ENCODE peak calls at places on chromosomes 4 and X, in nine cellular contexts. One of them, this sample, is unnamed.

GRCh38 chr4:107600993-107601392 is 119.0 kb downstream of the PAPSS1 start:
- DNase-seq in fibroblast of lung: no peak
- DNase-seq in GM23248: peak; percentile 2
- DNase-seq in psoas muscle: no peak
- DNase-seq in stomach: no peak
- DNase-seq in GM23338: no peak
- DNase-seq in astrocyte: peak; percentile 17
- DNase-seq in tibial artery: no peak
- DNase-seq in SK-N-SH: no peak
- DNase-seq in this sample: no peak

GRCh38 chrX:134932528-134933217 is 58.1 kb upstream of the SMIM10 start:
- DNase-seq in astrocyte: peak; percentile 90
- DNase-seq in fibroblast of lung: peak; percentile 41
- DNase-seq in stomach: no peak
- DNase-seq in psoas muscle: no peak
- DNase-seq in tibial artery: no peak
- DNase-seq in GM23338: no peak
- DNase-seq in GM23248: peak; percentile 73
- DNase-seq in SK-N-SH: no peak
- DNase-seq in this sample: peak; percentile 66

GRCh38 chrX:118677318-118677717 is 50.1 kb upstream of the IL13RA1 start:
- DNase-seq in fibroblast of lung: no peak
- DNase-seq in GM23338: no peak
- DNase-seq in astrocyte: no peak
- DNase-seq in psoas muscle: no peak
- DNase-seq in tibial artery: no peak
- DNase-seq in stomach: no peak
- DNase-seq in GM23248: no peak
- DNase-seq in SK-N-SH: no peak
- DNase-seq in this sample: no peak

GRCh38 chr4:140732780-140733179 is 23.4 kb downstream of the TBC1D9 start:
- DNase-seq in GM23248: no peak
- DNase-seq in SK-N-SH: no peak
- DNase-seq in astrocyte: no peak
- DNase-seq in GM23338: no peak
- DNase-seq in fibroblast of lung: no peak
- DNase-seq in stomach: no peak
- DNase-seq in tibial artery: no peak
- DNase-seq in psoas muscle: no peak
- DNase-seq in this sample: no peak

GRCh38 chrX:40402771-40403533 is 177.8 kb upstream of the ATP6AP2 start:
- DNase-seq in GM23338: no peak
- DNase-seq in GM23248: peak; percentile 74
- DNase-seq in SK-N-SH: no peak
- DNase-seq in tibial artery: peak; percentile 34
- DNase-seq in stomach: no peak
- DNase-seq in fibroblast of lung: peak; percentile 32
- DNase-seq in psoas muscle: peak; percentile 61
- DNase-seq in astrocyte: peak; percentile 37
- DNase-seq in this sample: no peak

GRCh38 chrX:8867454-8867853 is 66.3 kb upstream of the FAM9A start:
- DNase-seq in stomach: no peak
- DNase-seq in SK-N-SH: no peak
- DNase-seq in fibroblast of lung: peak; percentile 44
- DNase-seq in astrocyte: no peak
- DNase-seq in GM23248: peak; percentile 44
- DNase-seq in psoas muscle: no peak
- DNase-seq in tibial artery: no peak
- DNase-seq in GM23338: no peak
- DNase-seq in this sample: no peak

GRCh38 chrX:38717871-38718270 is 83.4 kb upstream of the MID1IP1 start:
- DNase-seq in SK-N-SH: peak; percentile 32
- DNase-seq in tibial artery: no peak
- DNase-seq in astrocyte: no peak
- DNase-seq in stomach: no peak
- DNase-seq in psoas muscle: no peak
- DNase-seq in GM23338: peak; percentile 56
- DNase-seq in GM23248: peak; percentile 37
- DNase-seq in fibroblast of lung: peak; percentile 26
- DNase-seq in this sample: no peak

GRCh38 chr4:155545456-155545855 is 121.2 kb upstream of the GUCY1A1 start:
- DNase-seq in psoas muscle: no peak
- DNase-seq in SK-N-SH: no peak
- DNase-seq in stomach: no peak
- DNase-seq in tibial artery: no peak
- DNase-seq in GM23338: no peak
- DNase-seq in astrocyte: no peak
- DNase-seq in fibroblast of lung: no peak
- DNase-seq in GM23248: no peak
- DNase-seq in this sample: no peak

GRCh38 chr4:77852892-77853495 is 9.6 kb upstream of the MRPL1 start:
- DNase-seq in fibroblast of lung: no peak
- DNase-seq in stomach: no peak
- DNase-seq in tibial artery: no peak
- DNase-seq in SK-N-SH: no peak
- DNase-seq in astrocyte: no peak
- DNase-seq in GM23338: no peak
- DNase-seq in psoas muscle: no peak
- DNase-seq in GM23248: no peak
- DNase-seq in this sample: no peak

GRCh38 chr4:153486281-153487151 is 20.4 kb downstream of the TMEM131L start:
- DNase-seq in GM23338: peak; percentile 58
- DNase-seq in stomach: peak; percentile 38
- DNase-seq in tibial artery: no peak
- DNase-seq in fibroblast of lung: peak; percentile 70
- DNase-seq in GM23248: peak; percentile 93
- DNase-seq in astrocyte: peak; percentile 91
- DNase-seq in SK-N-SH: no peak
- DNase-seq in psoas muscle: no peak
- DNase-seq in this sample: peak; percentile 98

GRCh38 chr4:145299380-145300076 is 119.1 kb upstream of the OTUD4 start:
- DNase-seq in psoas muscle: no peak
- DNase-seq in SK-N-SH: no peak
- DNase-seq in GM23248: peak; percentile 98
- DNase-seq in stomach: no peak
- DNase-seq in tibial artery: no peak
- DNase-seq in astrocyte: peak; percentile 92
- DNase-seq in GM23338: no peak
- DNase-seq in fibroblast of lung: peak; percentile 11
- DNase-seq in this sample: peak; percentile 73

GRCh38 chrX:70998402-70999027 is 67.6 kb upstream of the SLC7A3 start:
- DNase-seq in astrocyte: peak; percentile 57
- DNase-seq in SK-N-SH: no peak
- DNase-seq in fibroblast of lung: peak; percentile 66
- DNase-seq in stomach: no peak
- DNase-seq in psoas muscle: no peak
- DNase-seq in GM23248: peak; percentile 30
- DNase-seq in GM23338: peak; percentile 65
- DNase-seq in tibial artery: peak; percentile 19
- DNase-seq in this sample: peak; percentile 84

GRCh38 chr4:7332216-7333023 is 102.3 kb downstream of the PSAPL1 start:
- DNase-seq in tibial artery: no peak
- DNase-seq in stomach: no peak
- DNase-seq in SK-N-SH: no peak
- DNase-seq in GM23338: no peak
- DNase-seq in psoas muscle: peak; percentile 51
- DNase-seq in astrocyte: peak; percentile 87
- DNase-seq in fibroblast of lung: peak; percentile 11
- DNase-seq in GM23248: peak; percentile 85
- DNase-seq in this sample: peak; percentile 18

GRCh38 chr4:142016031-142016430 is 379.6 kb downstream of the IL15 start:
- DNase-seq in SK-N-SH: no peak
- DNase-seq in GM23248: no peak
- DNase-seq in GM23338: no peak
- DNase-seq in astrocyte: no peak
- DNase-seq in psoas muscle: no peak
- DNase-seq in stomach: no peak
- DNase-seq in tibial artery: no peak
- DNase-seq in fibroblast of lung: no peak
- DNase-seq in this sample: no peak

GRCh38 chrX:132751043-132751690 is 207.3 kb downstream of the HS6ST2 start:
- DNase-seq in stomach: no peak
- DNase-seq in GM23248: no peak
- DNase-seq in tibial artery: no peak
- DNase-seq in fibroblast of lung: no peak
- DNase-seq in astrocyte: no peak
- DNase-seq in SK-N-SH: no peak
- DNase-seq in psoas muscle: no peak
- DNase-seq in GM23338: peak; percentile 53
- DNase-seq in this sample: no peak

GRCh38 chrX:13646154-13646549 is 6.8 kb upstream of the TCEANC start:
- DNase-seq in tibial artery: peak; percentile 58
- DNase-seq in fibroblast of lung: peak; percentile 75
- DNase-seq in GM23248: peak; percentile 77
- DNase-seq in GM23338: peak; percentile 76
- DNase-seq in astrocyte: peak; percentile 23
- DNase-seq in psoas muscle: no peak
- DNase-seq in stomach: peak; percentile 71
- DNase-seq in SK-N-SH: peak; percentile 40
- DNase-seq in this sample: peak; percentile 31

GRCh38 chr4:48967626-48968025 is 18.4 kb upstream of the CWH43 start:
- DNase-seq in fibroblast of lung: peak; percentile 6
- DNase-seq in stomach: no peak
- DNase-seq in tibial artery: no peak
- DNase-seq in SK-N-SH: no peak
- DNase-seq in GM23338: peak; percentile 26
- DNase-seq in GM23248: peak; percentile 40
- DNase-seq in astrocyte: peak; percentile 6
- DNase-seq in psoas muscle: no peak
- DNase-seq in this sample: peak; percentile 84

GRCh38 chr4:113758361-113758760 is 3.2 kb downstream of the CAMK2D start:
- DNase-seq in psoas muscle: no peak
- DNase-seq in stomach: no peak
- DNase-seq in fibroblast of lung: no peak
- DNase-seq in SK-N-SH: no peak
- DNase-seq in tibial artery: no peak
- DNase-seq in GM23338: no peak
- DNase-seq in GM23248: peak; percentile 77
- DNase-seq in astrocyte: peak; percentile 82
- DNase-seq in this sample: peak; percentile 49

DNA sequence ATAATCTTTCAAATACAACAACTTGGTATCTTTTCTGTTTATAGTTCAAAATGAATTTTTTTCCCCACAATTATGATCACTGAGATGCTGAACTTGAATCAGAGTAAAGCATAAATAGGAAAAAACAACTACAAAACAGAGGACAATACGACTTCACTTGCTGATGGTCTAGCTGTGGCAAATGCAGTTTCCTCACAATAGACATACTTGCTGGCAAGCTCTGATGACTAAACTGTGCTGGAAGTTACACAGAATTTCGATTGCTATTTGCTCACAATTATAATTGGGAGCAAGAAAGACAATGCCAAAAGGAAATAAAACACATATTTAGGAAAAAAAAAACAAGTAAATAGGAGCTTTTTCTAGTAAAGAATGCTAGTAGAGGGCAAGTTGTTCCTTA is 14.7 kb downstream of the VEGFC start:
- DNase-seq in fibroblast of lung: peak; percentile 82
- DNase-seq in psoas muscle: no peak
- DNase-seq in stomach: no peak
- DNase-seq in astrocyte: peak; percentile 86
- DNase-seq in GM23248: peak; percentile 92
- DNase-seq in GM23338: no peak
- DNase-seq in SK-N-SH: no peak
- DNase-seq in tibial artery: no peak
- DNase-seq in this sample: no peak
- H3K4me1 ChIP-seq in fibroblast of lung: peaks cover 13% of the 10 kb centered on the region
- H3K4me1 ChIP-seq in psoas muscle: peaks cover 13% of the 10 kb centered on the region
- H3K4me1 ChIP-seq in stomach: no peaks in the 10 kb centered on the region
- H3K4me1 ChIP-seq in astrocyte: peaks cover 34% of the 10 kb centered on the region
- H3K4me1 ChIP-seq in GM23248: peaks cover 88% of the 10 kb centered on the region
- H3K4me1 ChIP-seq in GM23338: no peaks in the 10 kb centered on the region
- H3K4me1 ChIP-seq in SK-N-SH: no peaks in the 10 kb centered on the region
- H3K4me1 ChIP-seq in tibial artery: no peaks in the 10 kb centered on the region
- H3K4me1 ChIP-seq in this sample: peaks cover 50% of the 10 kb centered on the region

GRCh38 chr4:40662962-40663604 is 33.4 kb upstream of the RBM47 start:
- DNase-seq in fibroblast of lung: peak; percentile 74
- DNase-seq in tibial artery: no peak
- DNase-seq in stomach: no peak
- DNase-seq in astrocyte: peak; percentile 87
- DNase-seq in psoas muscle: no peak
- DNase-seq in SK-N-SH: no peak
- DNase-seq in GM23338: no peak
- DNase-seq in GM23248: peak; percentile 91
- DNase-seq in this sample: peak; percentile 81
- H3K27ac ChIP-seq in fibroblast of lung: no peak overlapping the region
- H3K27ac ChIP-seq in tibial artery: no peak overlapping the region
- H3K27ac ChIP-seq in stomach: peak overlapping the region; percentile 16
- H3K27ac ChIP-seq in astrocyte: peak overlapping the region; percentile 56
- H3K27ac ChIP-seq in psoas muscle: no peak overlapping the region
- H3K27ac ChIP-seq in SK-N-SH: no peak overlapping the region
- H3K27ac ChIP-seq in GM23338: no peak overlapping the region
- H3K27ac ChIP-seq in GM23248: peak overlapping the region; percentile 32
- H3K27ac ChIP-seq in this sample: no peak overlapping the region

GRCh38 chr4:39357002-39357401 is 9.2 kb downstream of the RFC1 start:
- DNase-seq in GM23248: no peak
- DNase-seq in GM23338: no peak
- DNase-seq in stomach: no peak
- DNase-seq in psoas muscle: no peak
- DNase-seq in tibial artery: no peak
- DNase-seq in SK-N-SH: no peak
- DNase-seq in fibroblast of lung: no peak
- DNase-seq in astrocyte: no peak
- DNase-seq in this sample: no peak
- H3K4me1 ChIP-seq in GM23248: peaks cover 14% of the 10 kb centered on the region
- H3K4me1 ChIP-seq in GM23338: no peaks in the 10 kb centered on the region
- H3K4me1 ChIP-seq in stomach: peaks cover 20% of the 10 kb centered on the region
- H3K4me1 ChIP-seq in psoas muscle: peaks cover 13% of the 10 kb centered on the region
- H3K4me1 ChIP-seq in tibial artery: no peaks in the 10 kb centered on the region
- H3K4me1 ChIP-seq in SK-N-SH: no peaks in the 10 kb centered on the region
- H3K4me1 ChIP-seq in fibroblast of lung: no peaks in the 10 kb centered on the region
- H3K4me1 ChIP-seq in astrocyte: peaks cover 4% of the 10 kb centered on the region
- H3K4me1 ChIP-seq in this sample: peaks cover 12% of the 10 kb centered on the region

DNA sequence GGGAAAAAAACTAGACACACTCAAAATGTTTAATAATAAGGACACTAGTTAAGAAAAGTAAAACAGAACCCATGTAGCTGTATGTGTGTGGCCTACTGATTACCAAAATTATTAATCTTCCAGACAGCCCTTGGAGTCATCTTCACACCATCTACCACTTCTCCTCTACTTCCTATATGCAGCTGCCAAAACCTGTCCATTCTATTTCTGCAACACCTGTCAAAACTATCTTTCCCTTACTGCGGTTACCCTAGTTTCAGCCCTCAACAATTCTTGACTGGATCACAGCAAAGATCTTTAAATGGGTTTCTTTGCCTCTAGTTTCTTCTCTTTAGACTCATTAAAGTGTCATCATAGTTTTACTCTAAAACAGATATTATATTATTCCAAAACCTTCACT is 72.6 kb downstream of the GPR82 start:
- DNase-seq in astrocyte: no peak
- DNase-seq in stomach: no peak
- DNase-seq in psoas muscle: no peak
- DNase-seq in SK-N-SH: no peak
- DNase-seq in fibroblast of lung: no peak
- DNase-seq in tibial artery: no peak
- DNase-seq in GM23338: no peak
- DNase-seq in GM23248: no peak
- DNase-seq in this sample: no peak
- H3K27ac ChIP-seq in astrocyte: no peak overlapping the region
- H3K27ac ChIP-seq in stomach: no peak overlapping the region
- H3K27ac ChIP-seq in psoas muscle: no peak overlapping the region
- H3K27ac ChIP-seq in SK-N-SH: no peak overlapping the region
- H3K27ac ChIP-seq in fibroblast of lung: no peak overlapping the region
- H3K27ac ChIP-seq in tibial artery: no peak overlapping the region
- H3K27ac ChIP-seq in GM23338: no peak overlapping the region
- H3K27ac ChIP-seq in GM23248: no peak overlapping the region
- H3K27ac ChIP-seq in this sample: no peak overlapping the region